ENCODE peak calls at places on chromosomes 3 and 15, in seven cellular contexts. One of them, this sample, is unnamed. For H3K27me3, the result is how much of the 10 kb centered on the place peaks cover.

GRCh38 chr3:111616417-111617105 is 21.4 kb upstream of the ZBED2 start:
- DNase-seq in SK-N-SH: no peak
- DNase-seq in cardiac muscle cell: no peak
- DNase-seq in pancreas: no peak
- DNase-seq in neuronal stem cell: no peak
- DNase-seq in sigmoid colon: no peak
- DNase-seq in brain microvascular endothelial cell: peak
- DNase-seq in this sample: no peak

GRCh38 chr3:152100491-152101086 is 168.1 kb upstream of the MBNL1 start:
- DNase-seq in sigmoid colon: no peak
- DNase-seq in brain microvascular endothelial cell: no peak
- DNase-seq in SK-N-SH: no peak
- DNase-seq in pancreas: no peak
- DNase-seq in neuronal stem cell: no peak
- DNase-seq in cardiac muscle cell: no peak
- DNase-seq in this sample: no peak

GRCh38 chr3:39429466-39429865 is 22.9 kb downstream of the RPSA start:
- DNase-seq in neuronal stem cell: no peak
- DNase-seq in sigmoid colon: no peak
- DNase-seq in brain microvascular endothelial cell: no peak
- DNase-seq in cardiac muscle cell: no peak
- DNase-seq in pancreas: no peak
- DNase-seq in SK-N-SH: no peak
- DNase-seq in this sample: no peak

GRCh38 chr15:84868037-84868880 is 16.2 kb upstream of the SLC28A1 start:
- DNase-seq in neuronal stem cell: no peak
- DNase-seq in cardiac muscle cell: no peak
- DNase-seq in pancreas: no peak
- DNase-seq in sigmoid colon: no peak
- DNase-seq in brain microvascular endothelial cell: no peak
- DNase-seq in SK-N-SH: no peak
- DNase-seq in this sample: no peak

GRCh38 chr3:129047553-129047839 is 13.1 kb upstream of the GP9 start:
- DNase-seq in brain microvascular endothelial cell: no peak
- DNase-seq in neuronal stem cell: no peak
- DNase-seq in sigmoid colon: peak
- DNase-seq in pancreas: no peak
- DNase-seq in cardiac muscle cell: no peak
- DNase-seq in SK-N-SH: no peak
- DNase-seq in this sample: no peak

GRCh38 chr15:100869151-100869999 is 10.3 kb upstream of the ALDH1A3 start:
- DNase-seq in SK-N-SH: peak
- DNase-seq in neuronal stem cell: no peak
- DNase-seq in brain microvascular endothelial cell: no peak
- DNase-seq in cardiac muscle cell: no peak
- DNase-seq in sigmoid colon: no peak
- DNase-seq in pancreas: no peak
- DNase-seq in this sample: peak

GRCh38 chr3:179558742-179559364 is 3.9 kb upstream of the ACTL6A start:
- DNase-seq in cardiac muscle cell: peak
- DNase-seq in sigmoid colon: peak
- DNase-seq in neuronal stem cell: peak
- DNase-seq in brain microvascular endothelial cell: peak
- DNase-seq in SK-N-SH: peak
- DNase-seq in pancreas: peak
- DNase-seq in this sample: peak

GRCh38 chr3:109553573-109554371 is 216.4 kb upstream of the DPPA4 start:
- DNase-seq in SK-N-SH: no peak
- DNase-seq in brain microvascular endothelial cell: peak
- DNase-seq in pancreas: no peak
- DNase-seq in sigmoid colon: no peak
- DNase-seq in neuronal stem cell: no peak
- DNase-seq in cardiac muscle cell: no peak
- DNase-seq in this sample: no peak

GRCh38 chr15:67839358-67839928 is 402 bp downstream of the RNU6-1 start:
- DNase-seq in sigmoid colon: peak
- DNase-seq in brain microvascular endothelial cell: no peak
- DNase-seq in cardiac muscle cell: no peak
- DNase-seq in neuronal stem cell: no peak
- DNase-seq in pancreas: no peak
- DNase-seq in SK-N-SH: peak
- DNase-seq in this sample: peak

GRCh38 chr3:195259146-195259563 is 11.8 kb downstream of the XXYLT1 start:
- DNase-seq in pancreas: no peak
- DNase-seq in cardiac muscle cell: peak
- DNase-seq in SK-N-SH: peak
- DNase-seq in sigmoid colon: no peak
- DNase-seq in brain microvascular endothelial cell: peak
- DNase-seq in neuronal stem cell: no peak
- DNase-seq in this sample: no peak

GRCh38 chr15:44720460-44721185 is 9.3 kb downstream of the B2M start:
- DNase-seq in cardiac muscle cell: no peak
- DNase-seq in SK-N-SH: no peak
- DNase-seq in neuronal stem cell: no peak
- DNase-seq in pancreas: no peak
- DNase-seq in brain microvascular endothelial cell: no peak
- DNase-seq in sigmoid colon: no peak
- DNase-seq in this sample: no peak

GRCh38 chr3:43152649-43153048 is 46.8 kb upstream of the POMGNT2 start:
- DNase-seq in neuronal stem cell: no peak
- DNase-seq in sigmoid colon: no peak
- DNase-seq in cardiac muscle cell: peak
- DNase-seq in SK-N-SH: peak
- DNase-seq in pancreas: no peak
- DNase-seq in brain microvascular endothelial cell: no peak
- DNase-seq in this sample: no peak

GRCh38 chr15:98651581-98652220 is 3.4 kb downstream of the IGF1R start:
- DNase-seq in pancreas: no peak
- DNase-seq in SK-N-SH: no peak
- DNase-seq in cardiac muscle cell: peak
- DNase-seq in sigmoid colon: no peak
- DNase-seq in brain microvascular endothelial cell: peak
- DNase-seq in neuronal stem cell: no peak
- DNase-seq in this sample: no peak

GRCh38 chr15:72184165-72184811 is 13.3 kb downstream of the GRAMD2A start:
- DNase-seq in pancreas: no peak
- DNase-seq in neuronal stem cell: peak
- DNase-seq in cardiac muscle cell: peak
- DNase-seq in SK-N-SH: peak
- DNase-seq in sigmoid colon: no peak
- DNase-seq in brain microvascular endothelial cell: no peak
- DNase-seq in this sample: peak

GRCh38 chr3:116253511-116253910 is 191.8 kb downstream of the LSAMP start:
- DNase-seq in cardiac muscle cell: no peak
- DNase-seq in neuronal stem cell: no peak
- DNase-seq in brain microvascular endothelial cell: no peak
- DNase-seq in pancreas: no peak
- DNase-seq in SK-N-SH: no peak
- DNase-seq in sigmoid colon: no peak
- DNase-seq in this sample: no peak

GRCh38 chr3:114584734-114585371 is 291.0 kb downstream of the TIGIT start:
- DNase-seq in sigmoid colon: no peak
- DNase-seq in pancreas: no peak
- DNase-seq in brain microvascular endothelial cell: no peak
- DNase-seq in neuronal stem cell: no peak
- DNase-seq in SK-N-SH: no peak
- DNase-seq in cardiac muscle cell: no peak
- DNase-seq in this sample: no peak
- H3K27me3 ChIP-seq in sigmoid colon: under half
- H3K27me3 ChIP-seq in pancreas: under half
- H3K27me3 ChIP-seq in brain microvascular endothelial cell: under half
- H3K27me3 ChIP-seq in neuronal stem cell: under half
- H3K27me3 ChIP-seq in SK-N-SH: under half
- H3K27me3 ChIP-seq in cardiac muscle cell: under half
- H3K27me3 ChIP-seq in this sample: under half

DNA sequence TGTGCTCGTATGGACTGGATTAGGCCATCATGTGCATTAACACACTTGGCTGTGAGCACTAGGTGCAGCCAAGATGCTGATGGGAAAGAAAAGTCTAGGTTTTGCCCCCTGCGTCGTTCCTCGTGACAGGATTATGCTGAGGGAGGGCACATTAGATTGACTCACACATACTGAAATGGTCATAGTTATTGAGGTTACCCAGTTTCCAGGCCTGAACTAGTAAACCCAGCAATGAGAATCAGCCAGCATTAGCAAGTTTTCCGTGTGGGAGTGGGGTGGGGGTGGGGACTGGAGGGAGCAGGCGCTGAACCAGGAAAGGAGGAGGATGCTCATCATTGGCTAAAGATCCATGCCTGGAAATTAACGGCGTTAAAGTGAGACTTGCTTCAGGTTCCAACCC is 224.9 kb upstream of the TPRG1 start:
- DNase-seq in pancreas: no peak
- DNase-seq in SK-N-SH: no peak
- DNase-seq in cardiac muscle cell: no peak
- DNase-seq in sigmoid colon: no peak
- DNase-seq in neuronal stem cell: no peak
- DNase-seq in brain microvascular endothelial cell: no peak
- DNase-seq in this sample: no peak
- H3K4me3 ChIP-seq in pancreas: no peak
- H3K4me3 ChIP-seq in SK-N-SH: peak
- H3K4me3 ChIP-seq in cardiac muscle cell: no peak
- H3K4me3 ChIP-seq in sigmoid colon: peak
- H3K4me3 ChIP-seq in neuronal stem cell: peak
- H3K4me3 ChIP-seq in brain microvascular endothelial cell: peak
- H3K4me3 ChIP-seq in this sample: peak

GRCh38 chr3:57166660-57167059 is 1.5 kb upstream of the IL17RD start:
- DNase-seq in sigmoid colon: no peak
- DNase-seq in cardiac muscle cell: no peak
- DNase-seq in pancreas: no peak
- DNase-seq in SK-N-SH: no peak
- DNase-seq in neuronal stem cell: no peak
- DNase-seq in brain microvascular endothelial cell: no peak
- DNase-seq in this sample: no peak
- H3K27me3 ChIP-seq in sigmoid colon: under half
- H3K27me3 ChIP-seq in cardiac muscle cell: under half
- H3K27me3 ChIP-seq in pancreas: under half
- H3K27me3 ChIP-seq in SK-N-SH: under half
- H3K27me3 ChIP-seq in neuronal stem cell: under half
- H3K27me3 ChIP-seq in brain microvascular endothelial cell: under half
- H3K27me3 ChIP-seq in this sample: under half

DNA sequence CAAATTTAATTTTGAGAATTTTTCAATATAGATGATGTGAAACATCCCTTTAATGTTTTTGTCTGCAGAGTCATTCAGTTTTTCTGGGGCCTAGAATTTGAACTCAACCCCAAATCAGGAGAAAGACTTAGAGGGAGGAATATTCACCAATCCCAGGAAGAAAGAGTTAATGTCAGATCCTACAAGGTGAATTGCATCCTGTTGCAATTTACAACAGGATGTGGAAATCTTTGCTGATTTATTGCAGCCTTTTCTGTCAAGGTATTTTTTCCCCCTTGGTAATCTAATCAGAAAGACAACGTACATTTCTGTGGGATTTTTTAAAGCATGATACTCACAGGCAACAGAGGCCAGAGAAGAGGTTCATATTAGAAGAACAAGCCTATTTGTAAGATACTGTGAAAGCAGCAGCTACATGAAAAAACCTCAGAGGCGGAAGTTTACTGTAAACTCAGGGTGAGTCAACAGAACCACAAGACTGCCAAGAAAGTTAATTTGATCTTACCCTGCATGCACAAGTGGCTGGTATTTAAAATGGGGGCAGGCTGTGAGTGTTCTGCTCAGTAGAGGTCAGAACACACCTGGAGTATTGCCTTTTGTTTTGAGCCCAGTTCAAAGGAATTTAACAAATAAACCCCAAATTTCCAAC is 531.8 kb downstream of the AGBL1 start:
- DNase-seq in SK-N-SH: no peak
- DNase-seq in pancreas: no peak
- DNase-seq in sigmoid colon: no peak
- DNase-seq in brain microvascular endothelial cell: no peak
- DNase-seq in cardiac muscle cell: no peak
- DNase-seq in neuronal stem cell: no peak
- DNase-seq in this sample: no peak
- H3K4me3 ChIP-seq in SK-N-SH: no peak
- H3K4me3 ChIP-seq in pancreas: no peak
- H3K4me3 ChIP-seq in sigmoid colon: no peak
- H3K4me3 ChIP-seq in brain microvascular endothelial cell: no peak
- H3K4me3 ChIP-seq in cardiac muscle cell: no peak
- H3K4me3 ChIP-seq in neuronal stem cell: no peak
- H3K4me3 ChIP-seq in this sample: no peak

GRCh38 chr3:33750216-33750558 is 32.1 kb upstream of the CLASP2 start:
- DNase-seq in sigmoid colon: no peak
- DNase-seq in pancreas: no peak
- DNase-seq in brain microvascular endothelial cell: no peak
- DNase-seq in cardiac muscle cell: no peak
- DNase-seq in SK-N-SH: no peak
- DNase-seq in neuronal stem cell: no peak
- DNase-seq in this sample: no peak

GRCh38 chr3:33751320-33751719 is 33.3 kb upstream of the CLASP2 start:
- DNase-seq in neuronal stem cell: no peak
- DNase-seq in sigmoid colon: no peak
- DNase-seq in pancreas: no peak
- DNase-seq in cardiac muscle cell: no peak
- DNase-seq in brain microvascular endothelial cell: no peak
- DNase-seq in SK-N-SH: no peak
- DNase-seq in this sample: no peak

GRCh38 chr3:33749546-33750215 is 31.6 kb upstream of the CLASP2 start:
- DNase-seq in brain microvascular endothelial cell: no peak
- DNase-seq in pancreas: no peak
- DNase-seq in neuronal stem cell: no peak
- DNase-seq in sigmoid colon: no peak
- DNase-seq in cardiac muscle cell: no peak
- DNase-seq in SK-N-SH: no peak
- DNase-seq in this sample: no peak

GRCh38 chr3:33746412-33747116 is 28.5 kb upstream of the CLASP2 start:
- DNase-seq in pancreas: no peak
- DNase-seq in cardiac muscle cell: no peak
- DNase-seq in SK-N-SH: no peak
- DNase-seq in brain microvascular endothelial cell: no peak
- DNase-seq in neuronal stem cell: no peak
- DNase-seq in sigmoid colon: no peak
- DNase-seq in this sample: no peak
- H3K27me3 ChIP-seq in pancreas: under half
- H3K27me3 ChIP-seq in cardiac muscle cell: under half
- H3K27me3 ChIP-seq in SK-N-SH: under half
- H3K27me3 ChIP-seq in brain microvascular endothelial cell: under half
- H3K27me3 ChIP-seq in neuronal stem cell: under half
- H3K27me3 ChIP-seq in sigmoid colon: under half
- H3K27me3 ChIP-seq in this sample: under half